ENCODE peak calls at places on chromosomes 1 and 21, in nine cellular contexts. A is prostate gland, F is uterus, E is ovary, U is heart left ventricle, H is IMR-90, M is suprapubic skin, L is transverse colon, W is HCT116. Z is an unnamed sample. For H3K4me1, the result is how much of the 10 kb centered on the place peaks cover.

GRCh38 chr1:78570539-78570938 is 49.7 kb upstream of the IFI44L start:
- DNase-seq in F (no peak), L (no peak), H (no peak), E (no peak), W (no peak), A (no peak), M (no peak), U (no peak), Z (no peak)

GRCh38 chr1:156124557-156125483 is 10.3 kb downstream of the LMNA start:
- DNase-seq in E (no peak), H (no peak), M (no peak), U (peak), A (peak), F (peak), L (peak), W (no peak), Z (no peak)

GRCh38 chr1:234656070-234656875 is 46.3 kb upstream of the IRF2BP2 start:
- DNase-seq in E (no peak), W (no peak), U (no peak), H (peak), A (no peak), M (no peak), F (no peak), L (no peak), Z (no peak)

GRCh38 chr1:46072975-46073374 is 59.5 kb downstream of the PIK3R3 start:
- DNase-seq in E (no peak), W (no peak), M (no peak), H (no peak), L (no peak), A (no peak), U (no peak), F (no peak), Z (no peak)

GRCh38 chr1:168835791-168836190 is 106.8 kb upstream of the DPT start:
- DNase-seq in M (no peak), W (no peak), H (no peak), E (no peak), F (no peak), A (no peak), L (no peak), U (no peak), Z (no peak)

GRCh38 chr1:211260161-211261107 is 1.3 kb downstream of the RCOR3 start:
- DNase-seq in M (peak), A (peak), F (peak), W (no peak), U (peak), H (peak), E (peak), L (peak), Z (peak)

GRCh38 chr21:42469272-42469671 is 26.8 kb downstream of the RSPH1 start:
- DNase-seq in A (no peak), E (no peak), F (no peak), M (no peak), U (no peak), H (no peak), L (peak), W (no peak), Z (no peak)

GRCh38 chr1:100950776-100951175 is 54.9 kb downstream of the SLC30A7 start:
- DNase-seq in U (no peak), H (peak), A (no peak), W (no peak), E (no peak), L (no peak), F (no peak), M (no peak), Z (no peak)

GRCh38 chr21:45595574-45596295 is 47.8 kb upstream of the PCBP3 start:
- DNase-seq in U (no peak), E (no peak), W (no peak), M (no peak), L (no peak), H (no peak), A (no peak), F (no peak), Z (no peak)

GRCh38 chr1:40922969-40923368 is 56.5 kb upstream of the CTPS1 start:
- DNase-seq in H (no peak), U (no peak), A (no peak), W (no peak), M (no peak), L (no peak), F (no peak), E (no peak), Z (peak)

GRCh38 chr1:84998642-84999280 is 1.8 kb upstream of the MCOLN2 start:
- DNase-seq in F (no peak), H (peak), E (no peak), L (peak), U (no peak), M (no peak), A (no peak), W (no peak), Z (no peak)

GRCh38 chr21:22019766-22020165 is 1021.6 kb downstream of the NCAM2 start:
- DNase-seq in U (no peak), E (no peak), W (no peak), H (peak), A (no peak), L (no peak), F (no peak), M (no peak), Z (no peak)

GRCh38 chr1:42747125-42747524 is 7.1 kb upstream of the CLDN19 start:
- DNase-seq in W (no peak), M (peak), A (no peak), F (no peak), U (no peak), H (no peak), L (peak), E (peak), Z (no peak)

GRCh38 chr1:166133276-166133841 is 33.4 kb downstream of the FAM78B start:
- DNase-seq in F (no peak), H (no peak), M (no peak), A (no peak), L (no peak), U (no peak), E (no peak), W (peak), Z (no peak)

GRCh38 chr1:27331426-27331825 is 9.5 kb downstream of the TMEM222 start:
- DNase-seq in F (no peak), U (no peak), H (no peak), A (no peak), W (no peak), E (no peak), L (no peak), M (no peak), Z (no peak)

GRCh38 chr1:3369437-3370076 is 84.9 kb upstream of the ARHGEF16 start:
- DNase-seq in E (peak), U (peak), H (peak), M (no peak), A (no peak), F (peak), W (no peak), L (no peak), Z (no peak)

GRCh38 chr1:170599033-170599432 is 64.9 kb upstream of the PRRX1 start:
- DNase-seq in F (no peak), L (no peak), A (no peak), H (no peak), E (no peak), M (no peak), U (no peak), W (no peak), Z (no peak)

GRCh38 chr1:7010534-7011200 is 225.4 kb downstream of the CAMTA1 start:
- DNase-seq in F (no peak), U (no peak), E (no peak), W (no peak), M (no peak), L (no peak), A (no peak), H (no peak), Z (no peak)

GRCh38 chr21:33412832-33413519 is 9.8 kb downstream of the IFNGR2 start:
- DNase-seq in E (no peak), W (no peak), A (no peak), F (no peak), U (no peak), L (peak), M (no peak), H (no peak), Z (no peak)

GRCh38 chr1:175376194-175376593 is 183.6 kb upstream of the KIAA0040 start:
- DNase-seq in E (no peak), L (no peak), F (no peak), H (no peak), M (no peak), A (no peak), U (no peak), W (peak), Z (no peak)

GRCh38 chr1:222792744-222793143 is 22.1 kb upstream of the DISP1 start:
- DNase-seq in M (no peak), W (no peak), U (no peak), L (no peak), A (no peak), F (no peak), E (no peak), H (peak), Z (no peak)

GRCh38 chr1:229624521-229624905 is 1.4 kb downstream of the TAF5L start:
- DNase-seq in A (no peak), W (no peak), U (no peak), E (no peak), H (no peak), M (no peak), L (no peak), F (no peak), Z (no peak)

GRCh38 chr1:184056921-184057496 is 5.5 kb downstream of the TSEN15 start:
- DNase-seq in M (no peak), E (no peak), W (no peak), U (no peak), F (no peak), L (no peak), A (no peak), H (peak), Z (no peak)

GRCh38 chr1:150567717-150568561 is 11.5 kb downstream of the MCL1 start:
- DNase-seq in L (peak), E (peak), W (no peak), A (peak), U (peak), H (peak), F (peak), M (peak), Z (peak)

GRCh38 chr1:217135987-217136894 is 413.0 kb upstream of the ESRRG start:
- DNase-seq in A (no peak), F (no peak), M (no peak), H (no peak), U (no peak), E (no peak), L (no peak), W (no peak), Z (no peak)

GRCh38 chr21:44462834-44463200 is 7.5 kb downstream of the LRRC3 start:
- DNase-seq in M (peak), W (no peak), H (no peak), A (no peak), L (no peak), F (no peak), E (no peak), U (no peak), Z (no peak)

GRCh38 chr1:43606624-43607023 is 43.3 kb upstream of the KDM4A start:
- DNase-seq in H (no peak), L (no peak), E (no peak), U (no peak), F (no peak), W (no peak), A (no peak), M (no peak), Z (no peak)

GRCh38 chr1:71364236-71364635 is 283.4 kb upstream of the ZRANB2 start:
- DNase-seq in W (no peak), E (no peak), A (no peak), H (peak), L (no peak), M (no peak), U (no peak), F (no peak), Z (no peak)

GRCh38 chr21:37671381-37671780 is 244.9 kb downstream of the KCNJ6 start:
- DNase-seq in M (no peak), E (no peak), L (no peak), U (no peak), W (no peak), F (no peak), H (no peak), A (no peak), Z (no peak)

GRCh38 chr1:45254490-45254889 is 48.1 kb upstream of the ZSWIM5 start:
- DNase-seq in U (no peak), H (no peak), E (no peak), A (no peak), L (no peak), W (no peak), M (no peak), F (no peak), Z (no peak)

GRCh38 chr21:17673261-17674020 is 60.7 kb upstream of the BTG3 start:
- DNase-seq in H (no peak), W (no peak), M (no peak), F (no peak), E (no peak), L (no peak), U (no peak), A (no peak), Z (peak)

GRCh38 chr21:18384771-18385170 is 18.8 kb downstream of the TMPRSS15 start:
- DNase-seq in E (no peak), U (no peak), F (no peak), A (no peak), W (no peak), L (no peak), M (no peak), H (no peak), Z (no peak)

GRCh38 chr1:3298197-3298596 is 156.3 kb upstream of the ARHGEF16 start:
- DNase-seq in L (no peak), M (no peak), U (no peak), H (no peak), W (no peak), E (no peak), A (no peak), F (no peak), Z (no peak)

GRCh38 chr1:11280719-11281376 is 7.8 kb downstream of the UBIAD1 start:
- DNase-seq in H (no peak), L (no peak), M (no peak), E (no peak), W (no peak), U (no peak), F (no peak), A (no peak), Z (no peak)

GRCh38 chr21:31945576-31945975 is 72.8 kb downstream of the HUNK start:
- DNase-seq in E (no peak), H (peak), F (no peak), M (no peak), U (no peak), L (no peak), A (no peak), W (no peak), Z (no peak)

GRCh38 chr1:10838541-10838940 is 42.1 kb upstream of the CASZ1 start:
- DNase-seq in H (no peak), A (no peak), E (no peak), M (no peak), L (no peak), W (no peak), U (no peak), F (no peak), Z (no peak)

GRCh38 chr1:203658274-203658673 is 31.6 kb downstream of the ATP2B4 start:
- DNase-seq in M (no peak), E (no peak), H (no peak), L (no peak), W (no peak), U (no peak), A (no peak), F (no peak), Z (no peak)

GRCh38 chr1:9302745-9303524 is 10.2 kb downstream of the SPSB1 start:
- DNase-seq in E (no peak), W (peak), L (no peak), A (peak), H (peak), U (peak), M (no peak), F (no peak), Z (peak)

GRCh38 chr1:77428068-77428467 is 146.2 kb downstream of the AK5 start:
- DNase-seq in E (no peak), L (no peak), A (no peak), H (no peak), U (no peak), W (no peak), F (no peak), M (no peak), Z (no peak)

GRCh38 chr1:47703981-47704596 is 266.2 kb downstream of the FOXD2 start:
- DNase-seq in H (peak), F (no peak), U (no peak), E (no peak), W (peak), M (no peak), A (no peak), L (no peak), Z (no peak)

GRCh38 chr1:47701283-47701682 is 263.4 kb downstream of the FOXD2 start:
- DNase-seq in W (no peak), A (no peak), E (no peak), L (no peak), M (no peak), H (no peak), U (no peak), F (no peak), Z (no peak)

GRCh38 chr1:47699492-47700220 is 261.8 kb downstream of the FOXD2 start:
- DNase-seq in E (no peak), U (no peak), W (no peak), A (no peak), F (no peak), L (no peak), H (no peak), M (no peak), Z (no peak)

GRCh38 chr1:47703161-47703825 is 265.4 kb downstream of the FOXD2 start:
- DNase-seq in L (no peak), M (no peak), H (no peak), E (no peak), W (no peak), U (no peak), A (peak), F (no peak), Z (no peak)

GRCh38 chr1:47701741-47702515 is 264.1 kb downstream of the FOXD2 start:
- DNase-seq in W (no peak), U (no peak), H (no peak), F (no peak), L (peak), E (no peak), A (no peak), M (no peak), Z (no peak)
- TF ChIP-seq POLR2A in W (no peak), U (no peak), H (no peak), F (no peak), L (peak), E (no peak), A (no peak), M (no peak), Z (no peak)

DNA sequence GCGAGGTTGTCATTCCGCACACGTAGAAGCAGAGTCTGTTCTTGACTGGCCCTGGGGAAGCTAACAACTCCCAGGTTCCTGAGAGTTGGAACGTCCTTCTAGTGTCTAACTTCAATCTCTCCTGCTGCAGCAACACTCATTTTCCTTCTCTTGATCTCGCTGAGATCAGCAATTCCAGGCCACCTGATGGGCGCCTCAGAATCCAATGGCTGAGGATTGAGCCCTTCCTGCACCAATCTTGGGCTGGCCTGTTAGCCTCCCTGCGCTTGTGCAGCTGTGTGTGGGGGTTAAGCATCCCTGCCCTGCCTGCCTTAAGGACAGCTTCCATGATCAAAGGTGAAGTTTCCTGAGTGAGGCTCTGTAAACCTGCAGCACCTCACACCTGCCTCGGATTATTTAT is 87.9 kb downstream of the SYT2 start:
- DNase-seq in F (no peak), L (no peak), W (no peak), E (no peak), H (no peak), A (no peak), U (no peak), M (no peak), Z (no peak)
- H3K4me1 ChIP-seq in F (under half), L (under half), W (under half), E (under half), H (under half), A (under half), U (under half), M (under half), Z (under half)

GRCh38 chr1:154818911-154819310 is 51.2 kb downstream of the KCNN3 start:
- DNase-seq in M (no peak), F (no peak), H (no peak), A (no peak), U (no peak), L (no peak), W (no peak), E (no peak), Z (no peak)
- TF ChIP-seq POLR2A in M (no peak), F (no peak), H (no peak), A (no peak), U (no peak), L (no peak), W (no peak), E (no peak), Z (no peak)

GRCh38 chr1:54794401-54795099 is 6.6 kb downstream of the TTC22 start:
- DNase-seq in W (no peak), E (no peak), M (no peak), U (no peak), F (no peak), L (peak), A (peak), H (peak), Z (peak)

GRCh38 chr1:54795100-54795665 is 5.9 kb downstream of the TTC22 start:
- DNase-seq in E (no peak), H (no peak), A (no peak), M (no peak), U (no peak), L (no peak), F (no peak), W (no peak), Z (no peak)

GRCh38 chr1:54792686-54793282 is 8.3 kb downstream of the TTC22 start:
- DNase-seq in W (no peak), M (no peak), F (peak), E (no peak), H (no peak), U (no peak), A (peak), L (no peak), Z (no peak)

GRCh38 chr1:54788462-54788861 is 12.7 kb downstream of the TTC22 start:
- DNase-seq in E (no peak), W (no peak), L (no peak), U (no peak), A (no peak), M (no peak), H (no peak), F (no peak), Z (no peak)

DNA sequence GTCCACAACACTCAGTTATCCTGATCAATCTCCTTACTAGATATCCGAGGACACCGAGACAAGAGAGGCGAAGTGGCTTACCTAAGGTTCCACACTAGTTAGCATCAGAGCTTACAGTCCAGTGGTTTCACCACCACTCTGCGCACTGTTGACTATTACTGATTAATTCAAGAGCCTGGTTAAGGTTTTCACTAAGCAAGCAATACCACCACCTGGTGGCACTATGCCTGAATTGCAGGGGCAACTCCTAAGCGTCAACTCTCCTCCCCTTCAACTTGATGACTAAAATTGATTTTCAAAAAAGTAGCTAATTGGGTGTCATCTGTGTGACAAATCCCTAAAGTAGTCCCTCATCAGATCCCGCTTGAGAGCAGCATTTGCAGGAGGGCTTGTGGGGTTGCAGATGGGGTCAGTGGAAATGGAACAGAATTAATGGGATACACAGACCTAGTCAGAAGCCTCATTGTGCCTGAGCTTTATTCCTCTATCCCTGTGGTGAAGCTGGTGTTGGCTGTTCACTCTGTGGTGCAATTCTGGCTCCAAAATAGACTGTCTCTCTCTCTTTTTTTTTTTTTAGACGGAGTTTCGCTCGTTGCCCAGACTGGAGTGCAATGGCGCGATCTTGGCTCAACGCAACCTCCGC is 9.1 kb downstream of the TTC22 start:
- DNase-seq in M (no peak), W (peak), E (no peak), U (no peak), F (no peak), L (no peak), H (peak), A (no peak), Z (no peak)
- H3K4me1 ChIP-seq in M (under half), W (under half), E (under half), U (under half), F (under half), L (under half), H (under half), A (under half), Z (under half)

Z was measured in breast epithelium.